ENCODE peak calls at places on chromosomes 1 and 21, in nine cellular contexts. K is HCT116; J is gastrocnemius medialis; N is CD8-positive, alpha-beta T cell; S is ovary; G is bronchial epithelial cell; E is cardiac muscle cell; Y is body of pancreas; Z is BJ. F is an unnamed sample.
A peak's percentile ranks its signal among the peaks of the same experiment; 100 is the strongest.

GRCh38 chr1:227808566-227808965 is 6.9 kb upstream of the PRSS38 start:
- DNase-seq in E (no peak), Y (no peak), J (no peak), S (no peak), G (no peak), Z (no peak), N (no peak), K (no peak), F (no peak)

GRCh38 chr1:117591248-117591647 is 14.6 kb upstream of the TENT5C start:
- DNase-seq in J (no peak), S (no peak), Y (peak; percentile 88), K (no peak), E (no peak), G (no peak), Z (no peak), N (no peak), F (no peak)

GRCh38 chr1:25640646-25641328 is 24.2 kb downstream of the MAN1C1 start:
- DNase-seq in G (no peak), S (no peak), K (no peak), E (no peak), Z (no peak), J (no peak), N (peak; percentile 31), Y (no peak), F (no peak)

GRCh38 chr1:229339520-229339919 is 3.3 kb downstream of the CCSAP start:
- DNase-seq in G (no peak), J (no peak), Z (no peak), S (no peak), E (no peak), N (no peak), Y (no peak), K (no peak), F (no peak)

GRCh38 chr1:28139033-28139712 is 37.3 kb downstream of the PTAFR start:
- DNase-seq in Y (no peak), E (no peak), K (no peak), J (no peak), S (no peak), G (peak; percentile 75), Z (no peak), N (no peak), F (no peak)

GRCh38 chr1:32769524-32770220 is 47.5 kb downstream of the YARS1 start:
- DNase-seq in G (peak; percentile 64), K (peak; percentile 21), E (no peak), Z (no peak), S (peak; percentile 53), N (no peak), Y (no peak), J (no peak), F (no peak)

GRCh38 chr1:244988521-244988920 is 124.2 kb upstream of the HNRNPU start:
- DNase-seq in S (no peak), J (no peak), Y (no peak), K (no peak), N (no peak), G (no peak), E (no peak), Z (no peak), F (no peak)

GRCh38 chr1:167984886-167985489 is 48.1 kb upstream of the MPC2 start:
- DNase-seq in S (no peak), Y (no peak), K (no peak), N (no peak), J (no peak), G (peak; percentile 19), Z (no peak), E (no peak), F (no peak)

GRCh38 chr1:9410737-9411297 is 118.1 kb downstream of the SPSB1 start:
- DNase-seq in S (no peak), K (peak; percentile 22), G (no peak), J (no peak), N (no peak), Y (no peak), Z (peak; percentile 16), E (peak; percentile 75), F (no peak)

GRCh38 chr1:172112573-172112972 is 271.3 kb downstream of the DNM3 start:
- DNase-seq in J (no peak), N (no peak), Z (no peak), Y (no peak), S (no peak), E (no peak), K (no peak), G (peak; percentile 17), F (no peak)

GRCh38 chr1:163162281-163162937 is 40.3 kb downstream of the RGS5 start:
- DNase-seq in N (no peak), Z (no peak), Y (no peak), K (no peak), S (no peak), J (no peak), E (no peak), G (no peak), F (no peak)

GRCh38 chr1:228166170-228166936 is 749 bp downstream of the IBA57 start:
- DNase-seq in Z (peak; percentile 16), E (peak; percentile 60), Y (peak; percentile 68), S (peak; percentile 76), K (peak; percentile 71), J (peak; percentile 86), N (no peak), G (peak; percentile 61), F (peak; percentile 69)

GRCh38 chr1:195717651-195718050 is 890.6 kb downstream of the KCNT2 start:
- DNase-seq in K (peak; percentile 6), Z (peak; percentile 9), Y (no peak), J (no peak), G (peak; percentile 9), N (no peak), S (no peak), E (peak; percentile 5), F (no peak)

GRCh38 chr1:231918239-231919015 is 291.8 kb downstream of the DISC1 start:
- DNase-seq in E (no peak), N (peak; percentile 61), G (peak; percentile 80), Y (no peak), S (no peak), K (no peak), J (no peak), Z (no peak), F (no peak)

GRCh38 chr1:245874942-245875580 is 632.0 kb downstream of the SMYD3 start:
- DNase-seq in G (peak; percentile 91), J (no peak), Y (peak; percentile 63), N (no peak), E (peak; percentile 85), K (no peak), S (peak; percentile 94), Z (peak; percentile 97), F (no peak)

GRCh38 chr1:169266133-169266532 is 101.5 kb downstream of the NME7 start:
- DNase-seq in G (no peak), N (no peak), E (no peak), Y (no peak), S (no peak), K (no peak), J (no peak), Z (no peak), F (no peak)

DNA sequence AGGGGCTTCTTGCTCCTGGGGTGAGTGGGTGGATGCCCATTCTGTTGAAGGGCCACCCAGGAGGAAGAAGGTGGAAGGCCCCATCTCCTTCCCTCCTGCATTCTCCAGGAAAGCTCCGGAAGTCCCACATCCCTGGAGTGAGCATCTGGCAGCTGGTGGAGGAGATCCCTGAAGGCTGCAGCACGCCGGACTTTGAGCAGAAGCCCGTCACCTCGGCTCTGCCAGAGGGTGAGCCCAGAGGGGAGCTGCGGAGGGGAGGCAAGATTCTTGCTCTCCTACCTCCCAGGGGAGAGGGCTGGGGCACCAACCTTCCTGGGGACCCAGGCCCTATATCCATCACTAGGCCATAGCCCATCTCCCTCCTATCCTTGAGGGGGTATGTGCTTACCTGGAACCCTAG is 3.4 kb downstream of the IGFN1 start:
- DNase-seq in E (no peak), Y (no peak), G (no peak), K (no peak), N (no peak), S (no peak), Z (no peak), J (no peak), F (no peak)
- H3K36me3 ChIP-seq in E (no peaks in the 10 kb centered on the region), Y (no peaks in the 10 kb centered on the region), G (no peaks in the 10 kb centered on the region), K (no peaks in the 10 kb centered on the region), N (no peaks in the 10 kb centered on the region), S (no peaks in the 10 kb centered on the region), Z (no peaks in the 10 kb centered on the region), J (no peaks in the 10 kb centered on the region), F (no peaks in the 10 kb centered on the region)

DNA sequence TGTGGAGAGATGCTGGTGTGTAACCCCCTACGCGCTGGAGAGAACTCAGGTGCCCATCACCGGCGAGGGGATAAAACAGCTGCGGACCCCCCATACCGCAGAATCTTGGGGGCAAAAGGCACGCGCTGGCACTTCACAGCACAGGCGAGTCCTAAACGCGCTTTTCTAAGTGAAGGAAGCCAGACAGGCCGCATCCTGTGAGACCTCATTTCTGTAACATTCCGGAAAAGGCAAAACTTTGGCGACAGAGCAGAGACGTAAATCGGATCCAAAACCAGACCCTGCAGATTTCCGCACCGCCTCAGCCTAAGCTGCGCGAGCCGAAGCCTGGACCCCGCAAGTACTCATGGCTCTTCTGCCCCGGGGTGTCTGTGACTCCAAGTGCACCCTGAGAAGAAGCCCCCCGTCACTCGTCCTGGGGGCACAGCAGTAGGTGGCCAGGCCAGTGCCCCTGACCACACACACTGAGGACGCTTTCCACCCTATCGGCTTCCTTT is 60.9 kb downstream of the SLX9 start:
- DNase-seq in Y (peak; percentile 5), J (no peak), N (no peak), E (no peak), S (peak; percentile 7), Z (no peak), K (no peak), G (no peak), F (no peak)
- TF ChIP-seq CTCF in Y (no peak), J (no peak), N (no peak), E (no peak), S (no peak), Z (no peak), K (no peak), G (no peak), F (no peak)

GRCh38 chr1:223796210-223796609 is 49.5 kb downstream of the TP53BP2 start:
- DNase-seq in E (no peak), S (no peak), J (no peak), K (no peak), Z (no peak), Y (no peak), G (no peak), N (no peak), F (no peak)
- H3K36me3 ChIP-seq in E (peaks cover 85% of the 10 kb centered on the region), S (no peaks in the 10 kb centered on the region), J (no peaks in the 10 kb centered on the region), K (peaks cover 20% of the 10 kb centered on the region), Z (peaks cover 10% of the 10 kb centered on the region), Y (no peaks in the 10 kb centered on the region), G (peaks cover 11% of the 10 kb centered on the region), N (peaks cover 34% of the 10 kb centered on the region), F (peaks cover 50% of the 10 kb centered on the region)

GRCh38 chr1:15830284-15830657 is 17.2 kb upstream of the SPEN start:
- DNase-seq in K (no peak), E (no peak), Y (no peak), J (no peak), S (no peak), Z (no peak), G (no peak), N (no peak), F (no peak)
- TF ChIP-seq CTCF in K (no peak), E (no peak), Y (no peak), J (no peak), S (no peak), Z (no peak), G (no peak), N (no peak), F (no peak)

DNA sequence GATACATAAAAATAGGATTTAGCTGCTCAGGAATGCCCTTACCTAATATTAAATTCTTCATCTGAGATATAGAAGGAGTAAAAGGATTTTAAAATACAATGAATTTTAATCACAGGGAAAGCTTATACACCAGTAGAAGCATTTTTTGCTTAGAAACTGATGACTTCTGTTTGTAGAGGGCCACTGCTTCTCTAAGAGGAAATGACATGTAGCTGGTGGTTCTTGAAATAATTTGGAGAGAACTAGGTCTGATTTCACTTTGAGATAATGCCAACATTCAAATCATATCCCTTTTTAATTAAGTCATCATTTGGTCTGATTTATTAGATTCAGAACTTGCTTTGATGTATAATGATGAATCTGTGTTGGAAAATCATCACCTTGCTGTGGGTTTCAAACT is 166.6 kb upstream of the SGIP1 start:
- DNase-seq in Y (no peak), N (no peak), J (no peak), S (no peak), Z (no peak), G (no peak), E (no peak), K (no peak), F (no peak)
- H3K36me3 ChIP-seq in Y (no peaks in the 10 kb centered on the region), N (peaks cover 75% of the 10 kb centered on the region), J (no peaks in the 10 kb centered on the region), S (no peaks in the 10 kb centered on the region), Z (peaks cover 13% of the 10 kb centered on the region), G (no peaks in the 10 kb centered on the region), E (no peaks in the 10 kb centered on the region), K (peaks cover 79% of the 10 kb centered on the region), F (peaks cover 81% of the 10 kb centered on the region)

F was measured in tibial artery.